ENCODE peak calls at places on chromosomes 6 and 20, in five cellular contexts. A, J, P, U and Q are unnamed samples.

GRCh38 chr6:49513153-49513989 is 13.6 kb downstream of the GLYATL3 start:
- DNase-seq in U (no peak), J (no peak), A (no peak), P (no peak), Q (no peak)

GRCh38 chr6:22248513-22249308 is 48.1 kb downstream of the PRL start:
- DNase-seq in A (no peak), U (no peak), J (peak; percentile 88), P (no peak), Q (no peak)

GRCh38 chr6:107769053-107769658 is 55.0 kb downstream of the SCML4 start:
- DNase-seq in J (no peak), U (no peak), A (no peak), P (no peak), Q (no peak)

GRCh38 chr6:148296746-148297145 is 45.9 kb upstream of the SASH1 start:
- DNase-seq in U (no peak), A (no peak), P (no peak), J (no peak), Q (no peak)

GRCh38 chr6:32604434-32604877 is 14.8 kb upstream of the HLA-DRB1 start:
- DNase-seq in J (no peak), A (no peak), P (no peak), U (no peak), Q (peak; percentile 28)

GRCh38 chr6:169851641-169852503 is 100.5 kb downstream of the ERMARD start:
- DNase-seq in A (no peak), U (no peak), P (no peak), J (no peak), Q (no peak)

GRCh38 chr20:51928931-51929330 is 126.6 kb upstream of the SALL4 start:
- DNase-seq in U (no peak), A (no peak), P (no peak), J (no peak), Q (no peak)

GRCh38 chr6:140736227-140736626 is 1361.8 kb upstream of the CITED2 start:
- DNase-seq in A (no peak), J (no peak), P (no peak), U (no peak), Q (no peak)

GRCh38 chr6:29617782-29618557 is 15.0 kb downstream of the GABBR1 start:
- DNase-seq in U (peak; percentile 18), A (no peak), J (peak; percentile 13), P (no peak), Q (no peak)

GRCh38 chr6:96104910-96105309 is 89.1 kb downstream of the FUT9 start:
- DNase-seq in U (no peak), P (no peak), A (no peak), J (no peak), Q (no peak)

GRCh38 chr20:53539516-53539915 is 54.1 kb downstream of the ZNF217 start:
- DNase-seq in P (no peak), J (no peak), U (no peak), A (no peak), Q (no peak)

GRCh38 chr6:5517781-5518180 is 256.5 kb downstream of the FARS2 start:
- DNase-seq in U (no peak), A (no peak), J (no peak), P (no peak), Q (no peak)

GRCh38 chr6:16764188-16764950 is 3.1 kb upstream of the ATXN1 start:
- DNase-seq in U (peak; percentile 39), A (no peak), J (peak; percentile 50), P (no peak), Q (peak; percentile 53)

GRCh38 chr6:13924146-13924948 is 405 bp upstream of the RNF182 start:
- DNase-seq in J (peak; percentile 48), P (peak; percentile 33), A (no peak), U (no peak), Q (peak; percentile 18)

GRCh38 chr6:123655520-123656306 is 19.0 kb upstream of the TRDN start:
- DNase-seq in U (peak; percentile 4), A (no peak), P (no peak), J (peak; percentile 27), Q (no peak)

GRCh38 chr20:37781626-37782025 is 87.8 kb downstream of the CTNNBL1 start:
- DNase-seq in P (no peak), J (no peak), U (no peak), A (no peak), Q (no peak)

GRCh38 chr6:36069573-36069972 is 42.0 kb downstream of the MAPK14 start:
- DNase-seq in J (no peak), U (no peak), P (no peak), A (no peak), Q (no peak)

GRCh38 chr20:19254956-19255355 is 42.5 kb downstream of the SLC24A3 start:
- DNase-seq in U (no peak), A (no peak), J (no peak), P (no peak), Q (no peak)

GRCh38 chr20:63737940-63738686 is 1.5 kb upstream of the SLC2A4RG start:
- DNase-seq in P (peak; percentile 50), U (peak; percentile 79), J (no peak), A (no peak), Q (no peak)

GRCh38 chr6:82711992-82712788 is 348.6 kb downstream of the TPBG start:
- DNase-seq in U (no peak), P (no peak), J (no peak), A (no peak), Q (no peak)

GRCh38 chr20:37406010-37406998 is 60.4 kb downstream of the SRC start:
- DNase-seq in A (peak; percentile 49), P (peak; percentile 38), U (peak; percentile 71), J (peak; percentile 54), Q (peak; percentile 86)

GRCh38 chr6:44093750-44094402 is 33.4 kb downstream of the MRPL14 start:
- DNase-seq in A (no peak), J (no peak), U (no peak), P (no peak), Q (no peak)